ENCODE peak calls at places on chromosomes 1 and 21, in five cellular contexts. K is transverse colon, A is left ventricle myocardium inferior, T is aorta, X is fibroblast of pulmonary artery. F is an unnamed sample.

GRCh38 chr1:221708987-221709386 is 32.9 kb downstream of the DUSP10 start:
- DNase-seq in K (peak), A (no peak), T (no peak), X (peak), F (peak)

GRCh38 chr1:60103186-60103585 is 29.6 kb upstream of the C1orf87 start:
- DNase-seq in K (no peak), A (no peak), T (no peak), X (no peak), F (no peak)

GRCh38 chr1:198157847-198158765 is 1.3 kb downstream of the NEK7 start:
- DNase-seq in K (peak), A (no peak), T (no peak), X (peak), F (peak)

GRCh38 chr1:115325876-115326275 is 12.2 kb downstream of the NGF start:
- DNase-seq in K (no peak), A (no peak), T (no peak), X (peak), F (no peak)

GRCh38 chr1:240999826-241000225 is 357.2 kb downstream of the RGS7 start:
- DNase-seq in K (no peak), A (no peak), T (no peak), X (no peak), F (no peak)

GRCh38 chr1:157842939-157843338 is 1.3 kb upstream of the CD5L start:
- DNase-seq in K (no peak), A (no peak), T (no peak), X (no peak), F (no peak)

GRCh38 chr1:55244476-55245109 is 29.4 kb upstream of the USP24 start:
- DNase-seq in K (no peak), A (no peak), T (no peak), X (peak), F (no peak)

GRCh38 chr1:153629971-153630370 is 1.7 kb downstream of the S100A1 start:
- DNase-seq in K (no peak), A (peak), T (peak), X (no peak), F (no peak)

GRCh38 chr1:63779338-63779819 is 5.6 kb downstream of the ROR1 start:
- DNase-seq in K (no peak), A (no peak), T (no peak), X (no peak), F (no peak)
- H3K4me3 ChIP-seq in K (no peak), A (no peak), T (no peak), X (no peak), F (no peak)

GRCh38 chr1:22143586-22144033 is 713 bp upstream of the WNT4 start:
- DNase-seq in K (no peak), A (no peak), T (no peak), X (no peak), F (no peak)
- H3K4me3 ChIP-seq in K (peak), A (peak), T (peak), X (no peak), F (no peak)

GRCh38 chr1:114153051-114153620 is 533 bp downstream of the SYT6 start:
- DNase-seq in K (no peak), A (no peak), T (no peak), X (no peak), F (no peak)
- H3K4me3 ChIP-seq in K (peak), A (peak), T (no peak), X (no peak), F (no peak)

GRCh38 chr1:85259866-85260345 is 444 bp upstream of the C1orf52 start:
- DNase-seq in K (no peak), A (no peak), T (no peak), X (peak), F (no peak)
- H3K4me3 ChIP-seq in K (peak), A (peak), T (peak), X (peak), F (peak)

DNA sequence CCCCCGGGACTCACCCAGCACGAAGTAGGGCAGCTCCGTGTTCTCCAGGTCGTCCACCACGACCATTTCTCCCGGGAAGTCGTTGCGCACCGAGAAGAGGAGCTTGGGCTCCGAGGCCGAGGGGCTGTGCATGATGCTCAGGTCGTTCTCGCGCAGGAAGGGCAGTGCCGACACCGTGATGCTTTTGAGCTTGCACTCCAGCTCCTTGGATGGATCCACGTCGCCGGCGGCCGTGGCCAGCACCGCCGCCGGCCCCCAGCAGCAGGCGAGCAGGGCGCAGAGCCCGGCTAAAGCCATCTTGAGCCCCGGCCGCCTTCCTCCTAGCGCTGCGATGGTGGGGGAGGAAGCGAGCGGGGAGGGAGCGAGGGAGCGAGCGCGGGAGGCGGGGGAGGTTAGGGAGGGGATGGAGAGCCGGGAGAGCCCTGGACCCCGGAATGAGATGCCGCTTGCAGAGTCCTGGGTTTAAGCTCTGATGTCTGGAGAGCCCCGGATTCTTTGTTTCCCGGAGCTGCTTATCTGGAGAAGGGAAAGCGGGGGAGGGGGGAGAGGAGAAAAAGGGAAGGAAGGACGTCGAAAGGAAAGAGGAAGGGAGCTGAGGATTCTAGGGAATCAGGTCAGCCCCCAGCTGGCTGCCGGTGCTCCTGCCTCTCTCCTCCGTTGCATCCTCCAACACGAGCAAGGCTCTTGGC is at the start of gene ASTN1:
- DNase-seq in K (no peak), A (no peak), T (no peak), X (no peak), F (no peak)
- H3K4me3 ChIP-seq in K (no peak), A (peak), T (peak), X (peak), F (no peak)

DNA sequence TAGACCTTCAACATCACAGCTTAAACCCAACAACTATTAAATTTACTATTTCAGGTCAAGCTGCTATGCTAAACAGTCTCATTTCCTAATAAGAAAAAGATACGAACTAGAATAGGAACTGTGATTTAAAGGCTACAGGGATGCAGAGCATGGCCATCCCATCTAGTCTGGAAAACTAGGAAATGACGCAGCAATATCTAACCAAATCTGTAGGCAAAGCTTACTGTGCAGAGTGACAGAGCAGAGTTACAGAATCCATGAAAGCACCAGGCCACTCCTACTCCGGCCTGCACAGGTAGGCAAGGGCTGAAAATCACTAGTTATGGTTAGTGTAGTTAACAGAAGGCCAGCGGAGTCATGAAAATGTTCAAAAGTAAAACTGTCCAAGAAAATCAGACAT is 2.1 kb downstream of the HLCS start:
- DNase-seq in K (no peak), A (no peak), T (no peak), X (no peak), F (no peak)
- H3K4me3 ChIP-seq in K (no peak), A (no peak), T (no peak), X (no peak), F (no peak)

F was measured in Jurkat, Clone E6-1.